ENCODE peak calls at places on chromosome 6, in ten cellular contexts. U is heart left ventricle, N is uterus, J is prostate gland, P is Peyer's patch, K is sigmoid colon, B is spleen, V is adrenal gland, L is HCT116, H is esophagus muscularis mucosa. A is an unnamed sample.

GRCh38 chr6:133764011-133764812 is 124.7 kb upstream of the TCF21 start:
- DNase-seq in U (no peak), N (no peak), J (no peak), P (no peak), K (no peak), B (no peak), V (no peak), L (no peak), H (no peak), A (no peak)

GRCh38 chr6:161301338-161301737 is 27.5 kb upstream of the AGPAT4 start:
- DNase-seq in U (no peak), N (peak), J (no peak), P (no peak), K (no peak), B (no peak), V (no peak), L (no peak), H (peak), A (no peak)

GRCh38 chr6:80725156-80725930 is 618.9 kb downstream of the BCKDHB start:
- DNase-seq in U (no peak), N (no peak), J (no peak), P (no peak), K (no peak), B (no peak), V (no peak), L (no peak), H (no peak), A (no peak)

GRCh38 chr6:143260857-143261256 is 189.6 kb downstream of the ADAT2 start:
- DNase-seq in U (no peak), N (no peak), J (no peak), P (no peak), K (no peak), B (no peak), V (no peak), L (no peak), H (no peak), A (no peak)

GRCh38 chr6:40917603-40918002 is 121.4 kb downstream of the UNC5CL start:
- DNase-seq in U (no peak), N (no peak), J (no peak), P (no peak), K (no peak), B (no peak), V (no peak), L (no peak), H (no peak), A (no peak)

GRCh38 chr6:39840781-39841180 is 48.6 kb downstream of the DAAM2 start:
- DNase-seq in U (no peak), N (no peak), J (no peak), P (no peak), K (peak), B (no peak), V (no peak), L (no peak), H (no peak), A (no peak)

GRCh38 chr6:36223706-36224105 is 27.2 kb downstream of the BRPF3 start:
- DNase-seq in U (no peak), N (no peak), J (no peak), P (no peak), K (no peak), B (no peak), V (no peak), L (no peak), H (no peak), A (no peak)

GRCh38 chr6:53394704-53395103 is 46.0 kb upstream of the ELOVL5 start:
- DNase-seq in U (no peak), N (no peak), J (no peak), P (no peak), K (no peak), B (no peak), V (peak), L (no peak), H (no peak), A (no peak)

GRCh38 chr6:45566882-45567281 is 189.1 kb upstream of the SUPT3H start:
- DNase-seq in U (no peak), N (no peak), J (no peak), P (no peak), K (no peak), B (no peak), V (no peak), L (peak), H (peak), A (no peak)

GRCh38 chr6:7073082-7073783 is 34.5 kb upstream of the RREB1 start:
- DNase-seq in U (no peak), N (no peak), J (no peak), P (no peak), K (no peak), B (no peak), V (peak), L (no peak), H (no peak), A (peak)

GRCh38 chr6:3738381-3739131 is 13.0 kb downstream of the PXDC1 start:
- DNase-seq in U (no peak), N (no peak), J (no peak), P (no peak), K (no peak), B (no peak), V (no peak), L (no peak), H (no peak), A (no peak)

GRCh38 chr6:887583-888235 is 194.8 kb upstream of the EXOC2 start:
- DNase-seq in U (no peak), N (no peak), J (no peak), P (no peak), K (no peak), B (no peak), V (no peak), L (no peak), H (no peak), A (no peak)

GRCh38 chr6:63734923-63735322 is 99.3 kb downstream of the PHF3 start:
- DNase-seq in U (no peak), N (no peak), J (no peak), P (no peak), K (no peak), B (no peak), V (no peak), L (no peak), H (no peak), A (no peak)

GRCh38 chr6:169933839-169934698 is 182.6 kb downstream of the ERMARD start:
- DNase-seq in U (peak), N (peak), J (peak), P (no peak), K (peak), B (no peak), V (peak), L (no peak), H (peak), A (no peak)
- TF ChIP-seq POLR2A in U (no peak), N (no peak), J (no peak), P (no peak), K (no peak), B (no peak), V (no peak), L (no peak), H (no peak), A (no peak)

GRCh38 chr6:106747139-106747538 is 117.8 kb downstream of the QRSL1 start:
- DNase-seq in U (no peak), N (no peak), J (no peak), P (no peak), K (no peak), B (no peak), V (no peak), L (no peak), H (no peak), A (no peak)
- TF ChIP-seq POLR2A in U (no peak), N (no peak), J (no peak), P (no peak), K (no peak), B (no peak), V (no peak), L (no peak), H (no peak), A (no peak)

DNA sequence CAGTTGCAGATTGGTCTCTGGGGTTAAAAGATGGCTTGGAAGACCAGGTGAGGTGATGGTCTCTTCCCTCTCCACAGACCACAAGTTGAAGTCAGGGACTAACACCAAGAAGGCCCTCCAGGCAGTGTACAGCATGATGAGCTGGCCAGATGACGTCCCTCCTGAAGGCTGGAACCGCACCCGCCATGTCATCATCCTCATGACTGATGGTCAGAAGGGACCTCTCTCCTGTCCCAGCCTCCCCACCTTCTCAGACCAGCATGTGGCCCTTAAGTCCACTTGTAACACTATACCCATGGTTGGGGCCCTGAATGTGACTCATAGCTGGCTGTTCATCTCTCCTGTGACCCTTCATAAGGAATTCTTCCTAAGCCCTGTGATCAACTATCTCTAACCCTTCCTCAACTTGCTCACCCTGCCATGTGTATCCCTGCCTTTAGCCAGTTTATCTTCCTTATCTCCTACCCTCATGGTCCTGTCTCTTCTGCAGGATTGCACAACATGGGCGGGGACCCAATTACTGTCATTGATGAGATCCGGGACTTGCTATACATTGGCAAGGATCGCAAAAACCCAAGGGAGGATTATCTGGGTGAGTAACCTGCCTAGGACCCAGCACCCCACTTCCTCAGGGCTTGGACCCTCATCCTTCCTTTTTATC is 3.0 kb downstream of the CFB start:
- DNase-seq in U (no peak), N (no peak), J (no peak), P (no peak), K (no peak), B (peak), V (peak), L (no peak), H (no peak), A (peak)
- TF ChIP-seq POLR2A in U (no peak), N (no peak), J (no peak), P (no peak), K (no peak), B (no peak), V (no peak), L (no peak), H (no peak), A (no peak)

GRCh38 chr6:29967379-29968010 is 25.2 kb downstream of the HLA-A start:
- DNase-seq in U (peak), N (no peak), J (no peak), P (no peak), K (no peak), B (no peak), V (no peak), L (peak), H (no peak), A (peak)
- TF ChIP-seq POLR2A in U (no peak), N (no peak), J (no peak), P (peak), K (no peak), B (no peak), V (no peak), L (no peak), H (no peak), A (peak)

GRCh38 chr6:77036400-77036799 is 426.9 kb downstream of the HTR1B start:
- DNase-seq in U (no peak), N (no peak), J (no peak), P (no peak), K (no peak), B (no peak), V (no peak), L (no peak), H (no peak), A (no peak)

GRCh38 chr6:77034161-77034560 is 429.1 kb downstream of the HTR1B start:
- DNase-seq in U (no peak), N (no peak), J (no peak), P (no peak), K (no peak), B (no peak), V (no peak), L (no peak), H (no peak), A (no peak)

GRCh38 chr6:77040566-77041195 is 422.6 kb downstream of the HTR1B start:
- DNase-seq in U (no peak), N (no peak), J (no peak), P (no peak), K (no peak), B (no peak), V (no peak), L (no peak), H (no peak), A (no peak)

GRCh38 chr6:77038801-77039200 is 424.5 kb downstream of the HTR1B start:
- DNase-seq in U (no peak), N (no peak), J (no peak), P (no peak), K (no peak), B (no peak), V (no peak), L (no peak), H (no peak), A (no peak)

DNA sequence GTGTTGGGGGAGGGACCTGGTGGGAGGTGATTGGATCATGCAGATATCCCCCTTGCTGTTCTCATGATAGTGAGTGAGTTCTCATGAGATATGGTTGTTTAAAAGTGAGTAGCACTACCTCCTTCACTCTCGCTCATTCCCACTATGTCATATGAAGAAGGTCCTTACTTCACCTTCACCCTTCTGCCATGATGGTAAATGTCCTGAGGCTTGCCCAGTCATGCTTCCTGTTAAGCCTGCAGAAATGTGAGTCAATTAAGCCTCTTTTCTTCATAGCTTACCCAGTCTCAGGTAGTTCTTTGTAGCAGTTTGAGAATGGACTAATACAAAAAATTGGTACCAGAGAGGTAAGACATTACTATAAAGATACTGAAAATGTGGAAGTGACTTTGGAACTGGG is 425.9 kb downstream of the HTR1B start:
- DNase-seq in U (no peak), N (no peak), J (no peak), P (no peak), K (no peak), B (no peak), V (no peak), L (no peak), H (no peak), A (no peak)
- TF ChIP-seq POLR2A in U (no peak), N (no peak), J (no peak), P (no peak), K (no peak), B (no peak), V (no peak), L (no peak), H (no peak), A (no peak)